ENCODE peak calls at places on chromosomes 6 and 20, in ten cellular contexts. I is foreskin fibroblast, Z is GM12864, P is activated gamma-delta T cell treated with Interleukin-2 at 50 U/mL for 16 hours, R is NCI-H187 treated with DMSO at 0.1 percent for 48 hours, J is left cardiac atrium, Y is RPMI8226, F is neuronal stem cell, N is amniotic epithelial cell, G is AG04450. W is an unnamed sample.

GRCh38 chr20:13338097-13338661 is 117.1 kb downstream of the ISM1 start:
- DNase-seq in P (no peak), R (no peak), I (no peak), G (no peak), F (no peak), Y (no peak), N (no peak), Z (no peak), J (no peak), W (no peak)

GRCh38 chr20:30484009-30484748 is 773.3 kb upstream of the DEFB115 start:
- DNase-seq in R (no peak), I (no peak), N (no peak), P (no peak), Y (no peak), Z (no peak), G (no peak), J (no peak), F (no peak), W (no peak)

GRCh38 chr6:147201885-147202515 is 2.2 kb upstream of the STXBP5 start:
- DNase-seq in F (no peak), Y (peak; percentile 19), G (no peak), Z (peak; percentile 45), I (peak; percentile 18), N (peak; percentile 32), R (peak; percentile 43), J (no peak), P (no peak), W (peak; percentile 31)

GRCh38 chr6:105573138-105573537 is 170.3 kb upstream of the PREP start:
- DNase-seq in Z (no peak), J (no peak), I (no peak), P (no peak), R (no peak), N (no peak), F (no peak), G (no peak), Y (no peak), W (no peak)

GRCh38 chr20:3871549-3872265 is 17.5 kb upstream of the PANK2 start:
- DNase-seq in P (no peak), N (peak; percentile 36), J (no peak), Y (no peak), G (no peak), Z (no peak), R (no peak), F (no peak), I (no peak), W (no peak)

GRCh38 chr6:6333498-6333897 is 13.0 kb upstream of the F13A1 start:
- DNase-seq in G (no peak), J (no peak), Z (no peak), I (no peak), P (no peak), N (no peak), F (no peak), Y (peak; percentile 32), R (no peak), W (no peak)

GRCh38 chr6:35321091-35321490 is 21.3 kb upstream of the PPARD start:
- DNase-seq in I (no peak), J (no peak), P (no peak), R (no peak), F (no peak), Y (no peak), N (no peak), Z (no peak), G (no peak), W (no peak)

GRCh38 chr20:46773680-46774079 is 64.2 kb downstream of the SLC2A10 start:
- DNase-seq in I (no peak), N (no peak), F (no peak), Z (no peak), J (no peak), G (no peak), R (no peak), Y (peak; percentile 39), P (no peak), W (no peak)

GRCh38 chr6:97668716-97669115 is 385.7 kb upstream of the MMS22L start:
- DNase-seq in I (no peak), G (no peak), Y (no peak), Z (no peak), F (peak; percentile 47), P (no peak), J (peak; percentile 18), R (peak; percentile 55), N (no peak), W (no peak)

W was measured in pancreas.